ENCODE peak calls at places on chromosomes 7 and 10, in six cellular contexts. One of them, this sample, is unnamed.

GRCh38 chr10:129942391-129942790 is 21.7 kb downstream of the EBF3 start:
- DNase-seq in stimulated activated CD4-positive, alpha-beta T cell treated with anti-CD3 and anti-CD28 coated beads, Interleukin-2, amount 100 ng/mL, for 48 hours: no peak
- DNase-seq in DND-41: no peak
- DNase-seq in NCI-H1105: no peak
- DNase-seq in progenitor cell of endocrine pancreas: no peak
- DNase-seq in stimulated activated naive CD8-positive, alpha-beta T cell treated with anti-CD3 and anti-CD28 coated beads, Interleukin-15, Interleukin-2, amounts not matched to agents 100 U/mL and 50 U/mL, for 24 hours: no peak
- DNase-seq in this sample: no peak

GRCh38 chr7:127409629-127410028 is 17.1 kb upstream of the ZNF800 start:
- DNase-seq in stimulated activated CD4-positive, alpha-beta T cell treated with anti-CD3 and anti-CD28 coated beads, Interleukin-2, amount 100 ng/mL, for 48 hours: no peak
- DNase-seq in DND-41: no peak
- DNase-seq in NCI-H1105: no peak
- DNase-seq in progenitor cell of endocrine pancreas: no peak
- DNase-seq in stimulated activated naive CD8-positive, alpha-beta T cell treated with anti-CD3 and anti-CD28 coated beads, Interleukin-15, Interleukin-2, amounts not matched to agents 100 U/mL and 50 U/mL, for 24 hours: no peak
- DNase-seq in this sample: no peak

GRCh38 chr10:44926771-44927751 is 15.9 kb downstream of the TMEM72 start:
- DNase-seq in stimulated activated CD4-positive, alpha-beta T cell treated with anti-CD3 and anti-CD28 coated beads, Interleukin-2, amount 100 ng/mL, for 48 hours: no peak
- DNase-seq in DND-41: no peak
- DNase-seq in NCI-H1105: no peak
- DNase-seq in progenitor cell of endocrine pancreas: no peak
- DNase-seq in stimulated activated naive CD8-positive, alpha-beta T cell treated with anti-CD3 and anti-CD28 coated beads, Interleukin-15, Interleukin-2, amounts not matched to agents 100 U/mL and 50 U/mL, for 24 hours: no peak
- DNase-seq in this sample: no peak

GRCh38 chr7:45919947-45920542 is 1.0 kb downstream of the IGFBP3 start:
- DNase-seq in stimulated activated CD4-positive, alpha-beta T cell treated with anti-CD3 and anti-CD28 coated beads, Interleukin-2, amount 100 ng/mL, for 48 hours: no peak
- DNase-seq in DND-41: no peak
- DNase-seq in NCI-H1105: no peak
- DNase-seq in progenitor cell of endocrine pancreas: no peak
- DNase-seq in stimulated activated naive CD8-positive, alpha-beta T cell treated with anti-CD3 and anti-CD28 coated beads, Interleukin-15, Interleukin-2, amounts not matched to agents 100 U/mL and 50 U/mL, for 24 hours: no peak
- DNase-seq in this sample: no peak

GRCh38 chr7:107856806-107857540 is 34.0 kb upstream of the DLD start:
- DNase-seq in stimulated activated CD4-positive, alpha-beta T cell treated with anti-CD3 and anti-CD28 coated beads, Interleukin-2, amount 100 ng/mL, for 48 hours: no peak
- DNase-seq in DND-41: peak
- DNase-seq in NCI-H1105: no peak
- DNase-seq in progenitor cell of endocrine pancreas: no peak
- DNase-seq in stimulated activated naive CD8-positive, alpha-beta T cell treated with anti-CD3 and anti-CD28 coated beads, Interleukin-15, Interleukin-2, amounts not matched to agents 100 U/mL and 50 U/mL, for 24 hours: no peak
- DNase-seq in this sample: no peak

GRCh38 chr7:107613948-107614347 is 33.9 kb downstream of the BCAP29 start:
- DNase-seq in stimulated activated CD4-positive, alpha-beta T cell treated with anti-CD3 and anti-CD28 coated beads, Interleukin-2, amount 100 ng/mL, for 48 hours: no peak
- DNase-seq in DND-41: no peak
- DNase-seq in NCI-H1105: no peak
- DNase-seq in progenitor cell of endocrine pancreas: no peak
- DNase-seq in stimulated activated naive CD8-positive, alpha-beta T cell treated with anti-CD3 and anti-CD28 coated beads, Interleukin-15, Interleukin-2, amounts not matched to agents 100 U/mL and 50 U/mL, for 24 hours: no peak
- DNase-seq in this sample: no peak

GRCh38 chr10:119006451-119007210 is 22.9 kb upstream of the NANOS1 start:
- DNase-seq in stimulated activated CD4-positive, alpha-beta T cell treated with anti-CD3 and anti-CD28 coated beads, Interleukin-2, amount 100 ng/mL, for 48 hours: no peak
- DNase-seq in DND-41: no peak
- DNase-seq in NCI-H1105: no peak
- DNase-seq in progenitor cell of endocrine pancreas: no peak
- DNase-seq in stimulated activated naive CD8-positive, alpha-beta T cell treated with anti-CD3 and anti-CD28 coated beads, Interleukin-15, Interleukin-2, amounts not matched to agents 100 U/mL and 50 U/mL, for 24 hours: no peak
- DNase-seq in this sample: no peak

GRCh38 chr7:100865372-100865911 is 1.7 kb upstream of the TRIP6 start:
- DNase-seq in stimulated activated CD4-positive, alpha-beta T cell treated with anti-CD3 and anti-CD28 coated beads, Interleukin-2, amount 100 ng/mL, for 48 hours: no peak
- DNase-seq in DND-41: no peak
- DNase-seq in NCI-H1105: peak
- DNase-seq in progenitor cell of endocrine pancreas: no peak
- DNase-seq in stimulated activated naive CD8-positive, alpha-beta T cell treated with anti-CD3 and anti-CD28 coated beads, Interleukin-15, Interleukin-2, amounts not matched to agents 100 U/mL and 50 U/mL, for 24 hours: no peak
- DNase-seq in this sample: no peak

GRCh38 chr10:43340101-43340500 is 31.3 kb upstream of the FXYD4 start:
- DNase-seq in stimulated activated CD4-positive, alpha-beta T cell treated with anti-CD3 and anti-CD28 coated beads, Interleukin-2, amount 100 ng/mL, for 48 hours: no peak
- DNase-seq in DND-41: no peak
- DNase-seq in NCI-H1105: no peak
- DNase-seq in progenitor cell of endocrine pancreas: no peak
- DNase-seq in stimulated activated naive CD8-positive, alpha-beta T cell treated with anti-CD3 and anti-CD28 coated beads, Interleukin-15, Interleukin-2, amounts not matched to agents 100 U/mL and 50 U/mL, for 24 hours: no peak
- DNase-seq in this sample: no peak

GRCh38 chr7:139393621-139394215 is 34.0 kb downstream of the LUC7L2 start:
- DNase-seq in stimulated activated CD4-positive, alpha-beta T cell treated with anti-CD3 and anti-CD28 coated beads, Interleukin-2, amount 100 ng/mL, for 48 hours: no peak
- DNase-seq in DND-41: no peak
- DNase-seq in NCI-H1105: no peak
- DNase-seq in progenitor cell of endocrine pancreas: no peak
- DNase-seq in stimulated activated naive CD8-positive, alpha-beta T cell treated with anti-CD3 and anti-CD28 coated beads, Interleukin-15, Interleukin-2, amounts not matched to agents 100 U/mL and 50 U/mL, for 24 hours: no peak
- DNase-seq in this sample: no peak

GRCh38 chr10:49614242-49615198 is 683 bp downstream of the CHAT start:
- DNase-seq in stimulated activated CD4-positive, alpha-beta T cell treated with anti-CD3 and anti-CD28 coated beads, Interleukin-2, amount 100 ng/mL, for 48 hours: no peak
- DNase-seq in DND-41: no peak
- DNase-seq in NCI-H1105: no peak
- DNase-seq in progenitor cell of endocrine pancreas: no peak
- DNase-seq in stimulated activated naive CD8-positive, alpha-beta T cell treated with anti-CD3 and anti-CD28 coated beads, Interleukin-15, Interleukin-2, amounts not matched to agents 100 U/mL and 50 U/mL, for 24 hours: no peak
- DNase-seq in this sample: no peak

GRCh38 chr10:50464004-50464409 is 159.7 kb downstream of the SGMS1 start:
- DNase-seq in stimulated activated CD4-positive, alpha-beta T cell treated with anti-CD3 and anti-CD28 coated beads, Interleukin-2, amount 100 ng/mL, for 48 hours: no peak
- DNase-seq in DND-41: no peak
- DNase-seq in NCI-H1105: no peak
- DNase-seq in progenitor cell of endocrine pancreas: no peak
- DNase-seq in stimulated activated naive CD8-positive, alpha-beta T cell treated with anti-CD3 and anti-CD28 coated beads, Interleukin-15, Interleukin-2, amounts not matched to agents 100 U/mL and 50 U/mL, for 24 hours: no peak
- DNase-seq in this sample: no peak

GRCh38 chr10:93921338-93921737 is 27.6 kb downstream of the SLC35G1 start:
- DNase-seq in stimulated activated CD4-positive, alpha-beta T cell treated with anti-CD3 and anti-CD28 coated beads, Interleukin-2, amount 100 ng/mL, for 48 hours: peak
- DNase-seq in DND-41: peak
- DNase-seq in NCI-H1105: no peak
- DNase-seq in progenitor cell of endocrine pancreas: no peak
- DNase-seq in stimulated activated naive CD8-positive, alpha-beta T cell treated with anti-CD3 and anti-CD28 coated beads, Interleukin-15, Interleukin-2, amounts not matched to agents 100 U/mL and 50 U/mL, for 24 hours: peak
- DNase-seq in this sample: no peak

GRCh38 chr10:123911866-123912265 is 20.3 kb upstream of the CPXM2 start:
- DNase-seq in stimulated activated CD4-positive, alpha-beta T cell treated with anti-CD3 and anti-CD28 coated beads, Interleukin-2, amount 100 ng/mL, for 48 hours: no peak
- DNase-seq in DND-41: no peak
- DNase-seq in NCI-H1105: peak
- DNase-seq in progenitor cell of endocrine pancreas: no peak
- DNase-seq in stimulated activated naive CD8-positive, alpha-beta T cell treated with anti-CD3 and anti-CD28 coated beads, Interleukin-15, Interleukin-2, amounts not matched to agents 100 U/mL and 50 U/mL, for 24 hours: no peak
- DNase-seq in this sample: no peak

GRCh38 chr7:25947669-25948516 is 204.1 kb upstream of the NFE2L3 start:
- DNase-seq in stimulated activated CD4-positive, alpha-beta T cell treated with anti-CD3 and anti-CD28 coated beads, Interleukin-2, amount 100 ng/mL, for 48 hours: no peak
- DNase-seq in DND-41: no peak
- DNase-seq in NCI-H1105: no peak
- DNase-seq in progenitor cell of endocrine pancreas: no peak
- DNase-seq in stimulated activated naive CD8-positive, alpha-beta T cell treated with anti-CD3 and anti-CD28 coated beads, Interleukin-15, Interleukin-2, amounts not matched to agents 100 U/mL and 50 U/mL, for 24 hours: no peak
- DNase-seq in this sample: no peak

GRCh38 chr10:119634219-119634544 is 17.0 kb upstream of the BAG3 start:
- DNase-seq in stimulated activated CD4-positive, alpha-beta T cell treated with anti-CD3 and anti-CD28 coated beads, Interleukin-2, amount 100 ng/mL, for 48 hours: no peak
- DNase-seq in DND-41: peak
- DNase-seq in NCI-H1105: no peak
- DNase-seq in progenitor cell of endocrine pancreas: no peak
- DNase-seq in stimulated activated naive CD8-positive, alpha-beta T cell treated with anti-CD3 and anti-CD28 coated beads, Interleukin-15, Interleukin-2, amounts not matched to agents 100 U/mL and 50 U/mL, for 24 hours: no peak
- DNase-seq in this sample: no peak

GRCh38 chr10:10788761-10789160 is 228.9 kb upstream of the CELF2 start:
- DNase-seq in stimulated activated CD4-positive, alpha-beta T cell treated with anti-CD3 and anti-CD28 coated beads, Interleukin-2, amount 100 ng/mL, for 48 hours: no peak
- DNase-seq in DND-41: no peak
- DNase-seq in NCI-H1105: no peak
- DNase-seq in progenitor cell of endocrine pancreas: no peak
- DNase-seq in stimulated activated naive CD8-positive, alpha-beta T cell treated with anti-CD3 and anti-CD28 coated beads, Interleukin-15, Interleukin-2, amounts not matched to agents 100 U/mL and 50 U/mL, for 24 hours: no peak
- DNase-seq in this sample: no peak

GRCh38 chr7:30871655-30872054 is 40.0 kb upstream of the AQP1 start:
- DNase-seq in stimulated activated CD4-positive, alpha-beta T cell treated with anti-CD3 and anti-CD28 coated beads, Interleukin-2, amount 100 ng/mL, for 48 hours: no peak
- DNase-seq in DND-41: no peak
- DNase-seq in NCI-H1105: no peak
- DNase-seq in progenitor cell of endocrine pancreas: no peak
- DNase-seq in stimulated activated naive CD8-positive, alpha-beta T cell treated with anti-CD3 and anti-CD28 coated beads, Interleukin-15, Interleukin-2, amounts not matched to agents 100 U/mL and 50 U/mL, for 24 hours: no peak
- DNase-seq in this sample: no peak

GRCh38 chr10:18618995-18619394 is 32.4 kb downstream of the NSUN6 start:
- DNase-seq in stimulated activated CD4-positive, alpha-beta T cell treated with anti-CD3 and anti-CD28 coated beads, Interleukin-2, amount 100 ng/mL, for 48 hours: no peak
- DNase-seq in DND-41: no peak
- DNase-seq in NCI-H1105: peak
- DNase-seq in progenitor cell of endocrine pancreas: no peak
- DNase-seq in stimulated activated naive CD8-positive, alpha-beta T cell treated with anti-CD3 and anti-CD28 coated beads, Interleukin-15, Interleukin-2, amounts not matched to agents 100 U/mL and 50 U/mL, for 24 hours: no peak
- DNase-seq in this sample: no peak

GRCh38 chr10:45433716-45434469 is 59.9 kb downstream of the ALOX5 start:
- DNase-seq in stimulated activated CD4-positive, alpha-beta T cell treated with anti-CD3 and anti-CD28 coated beads, Interleukin-2, amount 100 ng/mL, for 48 hours: no peak
- DNase-seq in DND-41: no peak
- DNase-seq in NCI-H1105: no peak
- DNase-seq in progenitor cell of endocrine pancreas: no peak
- DNase-seq in stimulated activated naive CD8-positive, alpha-beta T cell treated with anti-CD3 and anti-CD28 coated beads, Interleukin-15, Interleukin-2, amounts not matched to agents 100 U/mL and 50 U/mL, for 24 hours: no peak
- DNase-seq in this sample: peak